ENCODE peak calls at places on chromosome 7, in six cellular contexts. U, F, Q, W, E and G are unnamed samples. For H3K36me3 and H3K4me1, the result is how much of the 10 kb centered on the place peaks cover.

GRCh38 chr7:36811807-36812206 is 87.5 kb upstream of the AOAH start:
- DNase-seq in U (no peak), F (no peak), Q (no peak), W (no peak), E (no peak), G (no peak)

GRCh38 chr7:157785021-157785441 is 448.2 kb downstream of the DNAJB6 start:
- DNase-seq in U (no peak), F (no peak), Q (no peak), W (no peak), E (peak), G (no peak)

GRCh38 chr7:86939197-86939814 is 120.1 kb downstream of the ELAPOR2 start:
- DNase-seq in U (no peak), F (no peak), Q (peak), W (no peak), E (no peak), G (peak)

GRCh38 chr7:133709036-133709880 is 417.9 kb upstream of the LRGUK start:
- DNase-seq in U (no peak), F (no peak), Q (no peak), W (no peak), E (no peak), G (no peak)

GRCh38 chr7:77439572-77439971 is 23.4 kb upstream of the GSAP start:
- DNase-seq in U (no peak), F (no peak), Q (peak), W (peak), E (no peak), G (no peak)

GRCh38 chr7:121437470-121437869 is 41.4 kb upstream of the FAM3C start:
- DNase-seq in U (no peak), F (no peak), Q (no peak), W (no peak), E (no peak), G (no peak)

GRCh38 chr7:46755120-46756034 is 826.5 kb downstream of the TNS3 start:
- DNase-seq in U (no peak), F (no peak), Q (no peak), W (no peak), E (no peak), G (no peak)

GRCh38 chr7:142581341-142581740 is 167.9 kb upstream of the PRSS1 start:
- DNase-seq in U (no peak), F (no peak), Q (no peak), W (no peak), E (no peak), G (no peak)

GRCh38 chr7:111772716-111773115 is 210.4 kb upstream of the IMMP2L start:
- DNase-seq in U (no peak), F (no peak), Q (no peak), W (no peak), E (no peak), G (no peak)

GRCh38 chr7:117951711-117952280 is 78.6 kb upstream of the CTTNBP2 start:
- DNase-seq in U (no peak), F (no peak), Q (no peak), W (no peak), E (no peak), G (no peak)

GRCh38 chr7:98913612-98914011 is 35.3 kb downstream of the TRRAP start:
- DNase-seq in U (no peak), F (no peak), Q (no peak), W (no peak), E (no peak), G (no peak)

GRCh38 chr7:146150153-146150552 is 33.6 kb downstream of the CNTNAP2 start:
- DNase-seq in U (no peak), F (no peak), Q (no peak), W (no peak), E (no peak), G (no peak)

GRCh38 chr7:47329320-47329926 is 252.5 kb downstream of the TNS3 start:
- DNase-seq in U (no peak), F (no peak), Q (no peak), W (no peak), E (peak), G (no peak)

GRCh38 chr7:25261545-25262135 is 33.4 kb upstream of the NPVF start:
- DNase-seq in U (no peak), F (no peak), Q (no peak), W (no peak), E (no peak), G (no peak)

GRCh38 chr7:46525876-46526275 is 604.8 kb upstream of the IGFBP3 start:
- DNase-seq in U (no peak), F (no peak), Q (no peak), W (no peak), E (no peak), G (no peak)

GRCh38 chr7:73307436-73307835 is 1.2 kb downstream of the NSUN5 start:
- DNase-seq in U (peak), F (no peak), Q (no peak), W (no peak), E (peak), G (no peak)

GRCh38 chr7:24718431-24718831 is 38.8 kb downstream of the GSDME start:
- DNase-seq in U (no peak), F (no peak), Q (no peak), W (no peak), E (peak), G (no peak)

GRCh38 chr7:142782922-142783900 is 12.4 kb downstream of the PRSS2 start:
- DNase-seq in U (peak), F (peak), Q (peak), W (peak), E (peak), G (peak)

GRCh38 chr7:45421826-45422225 is 152.3 kb upstream of the ADCY1 start:
- DNase-seq in U (no peak), F (no peak), Q (no peak), W (no peak), E (no peak), G (no peak)

GRCh38 chr7:77265666-77266065 is 66.0 kb upstream of the FGL2 start:
- DNase-seq in U (no peak), F (no peak), Q (no peak), W (no peak), E (no peak), G (no peak)

GRCh38 chr7:117148971-117149370 is 173.9 kb downstream of the WNT2 start:
- DNase-seq in U (no peak), F (no peak), Q (no peak), W (no peak), E (no peak), G (no peak)

GRCh38 chr7:17274551-17275245 is 23.8 kb upstream of the AHR start:
- DNase-seq in U (no peak), F (no peak), Q (no peak), W (no peak), E (no peak), G (no peak)

GRCh38 chr7:18895456-18895855 is 222.0 kb downstream of the TWIST1 start:
- DNase-seq in U (no peak), F (no peak), Q (no peak), W (no peak), E (no peak), G (no peak)

GRCh38 chr7:157475601-157476000 is 138.8 kb downstream of the DNAJB6 start:
- DNase-seq in U (peak), F (no peak), Q (no peak), W (peak), E (peak), G (no peak)

GRCh38 chr7:75716992-75717626 is 21.6 kb downstream of the HIP1 start:
- DNase-seq in U (no peak), F (no peak), Q (no peak), W (no peak), E (peak), G (no peak)

GRCh38 chr7:152366662-152367061 is 69.1 kb downstream of the KMT2C start:
- DNase-seq in U (no peak), F (peak), Q (no peak), W (peak), E (peak), G (no peak)

GRCh38 chr7:129383542-129384132 is 50.6 kb upstream of the STRIP2 start:
- DNase-seq in U (no peak), F (no peak), Q (no peak), W (no peak), E (no peak), G (no peak)

GRCh38 chr7:27235387-27236052 is 7.1 kb upstream of the EVX1 start:
- DNase-seq in U (peak), F (peak), Q (peak), W (peak), E (no peak), G (peak)
- TF ChIP-seq POLR2A in U (no peak), F (no peak), Q (peak), W (no peak), E (no peak), G (no peak)

DNA sequence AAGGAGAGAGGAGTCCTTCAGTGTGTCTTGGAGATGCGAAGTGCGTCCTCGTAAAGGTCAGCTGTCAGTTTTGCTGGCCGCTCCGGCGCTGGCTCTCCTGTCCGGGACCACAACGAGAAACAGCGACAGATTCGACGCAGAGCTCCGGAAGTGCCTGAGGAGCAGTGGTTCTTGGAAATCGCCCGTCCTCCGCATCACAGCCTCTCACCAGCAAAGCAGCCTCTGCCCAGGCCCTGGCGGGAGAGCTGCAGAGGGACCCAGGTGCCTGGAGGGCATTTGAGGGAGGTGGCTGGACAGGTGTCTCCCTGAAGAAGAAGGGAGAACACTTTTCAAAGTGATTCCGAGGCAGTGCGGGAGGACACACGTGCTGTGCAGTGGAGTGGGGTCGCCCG is 11.6 kb upstream of the AP5Z1 start:
- DNase-seq in U (no peak), F (no peak), Q (no peak), W (no peak), E (no peak), G (no peak)
- H3K36me3 ChIP-seq in U (half or more), F (under half), Q (under half), W (half or more), E (half or more), G (under half)

GRCh38 chr7:1452205-1452604 is 7.1 kb downstream of the MICALL2 start:
- DNase-seq in U (no peak), F (no peak), Q (peak), W (no peak), E (no peak), G (no peak)
- H3K4me1 ChIP-seq in U (half or more), F (under half), Q (under half), W (half or more), E (half or more), G (under half)

DNA sequence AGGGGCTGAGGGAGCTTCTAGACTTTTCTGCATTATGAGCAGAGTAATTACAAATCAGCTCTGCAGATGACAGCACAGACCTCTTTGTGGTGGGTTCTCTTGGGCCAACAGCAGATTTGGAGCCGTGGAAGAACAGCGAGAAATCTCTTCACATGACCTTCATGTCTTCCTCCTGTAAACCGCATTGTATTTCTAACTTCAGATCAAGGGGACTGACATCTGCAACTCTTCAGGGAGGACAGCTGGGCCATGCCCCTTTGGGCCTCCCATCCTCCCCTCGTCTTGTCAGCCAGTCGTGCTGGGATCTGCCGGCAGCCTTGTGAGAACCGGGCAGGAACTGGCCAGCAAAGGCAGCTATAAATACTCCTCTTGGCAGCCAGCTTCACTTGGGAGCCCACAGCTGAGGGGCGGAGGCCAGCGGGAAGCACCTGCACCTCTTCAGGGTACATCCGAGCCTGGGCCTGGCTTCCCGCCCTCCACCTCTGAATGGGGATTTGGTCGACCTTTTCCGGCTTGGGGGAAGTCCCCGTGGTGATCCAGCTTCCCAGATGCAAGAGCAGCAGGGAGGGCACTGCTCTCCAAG is 54.8 kb downstream of the STEAP1B start:
- DNase-seq in U (peak), F (peak), Q (peak), W (peak), E (peak), G (peak)
- TF ChIP-seq POLR2A in U (no peak), F (no peak), Q (no peak), W (no peak), E (no peak), G (no peak)

GRCh38 chr7:151129141-151129835 is 38.2 kb downstream of the GBX1 start:
- DNase-seq in U (no peak), F (no peak), Q (no peak), W (no peak), E (no peak), G (no peak)
- H3K36me3 ChIP-seq in U (half or more), F (under half), Q (under half), W (half or more), E (half or more), G (under half)

DNA sequence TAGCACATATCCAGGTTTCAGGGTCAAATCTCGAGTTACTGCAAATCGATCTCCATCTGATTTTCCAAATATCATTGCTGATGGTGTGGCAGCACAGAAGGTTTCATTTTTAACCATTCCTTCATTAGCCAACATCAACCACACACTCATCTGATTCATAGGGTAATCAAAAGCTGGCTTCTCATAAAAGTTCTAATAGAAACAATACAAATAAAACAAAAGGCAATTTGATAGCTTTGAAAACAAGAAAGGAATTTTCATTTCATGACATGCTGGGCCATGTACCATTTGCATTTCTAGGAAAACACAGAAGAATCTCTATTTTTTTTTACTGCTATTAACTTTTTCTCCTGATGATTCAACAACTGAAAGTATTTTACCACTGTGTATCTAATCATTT is 147.7 kb upstream of the SLC26A5 start:
- DNase-seq in U (no peak), F (no peak), Q (no peak), W (no peak), E (no peak), G (no peak)
- H3K4me1 ChIP-seq in U (under half), F (under half), Q (under half), W (under half), E (under half), G (under half)

DNA sequence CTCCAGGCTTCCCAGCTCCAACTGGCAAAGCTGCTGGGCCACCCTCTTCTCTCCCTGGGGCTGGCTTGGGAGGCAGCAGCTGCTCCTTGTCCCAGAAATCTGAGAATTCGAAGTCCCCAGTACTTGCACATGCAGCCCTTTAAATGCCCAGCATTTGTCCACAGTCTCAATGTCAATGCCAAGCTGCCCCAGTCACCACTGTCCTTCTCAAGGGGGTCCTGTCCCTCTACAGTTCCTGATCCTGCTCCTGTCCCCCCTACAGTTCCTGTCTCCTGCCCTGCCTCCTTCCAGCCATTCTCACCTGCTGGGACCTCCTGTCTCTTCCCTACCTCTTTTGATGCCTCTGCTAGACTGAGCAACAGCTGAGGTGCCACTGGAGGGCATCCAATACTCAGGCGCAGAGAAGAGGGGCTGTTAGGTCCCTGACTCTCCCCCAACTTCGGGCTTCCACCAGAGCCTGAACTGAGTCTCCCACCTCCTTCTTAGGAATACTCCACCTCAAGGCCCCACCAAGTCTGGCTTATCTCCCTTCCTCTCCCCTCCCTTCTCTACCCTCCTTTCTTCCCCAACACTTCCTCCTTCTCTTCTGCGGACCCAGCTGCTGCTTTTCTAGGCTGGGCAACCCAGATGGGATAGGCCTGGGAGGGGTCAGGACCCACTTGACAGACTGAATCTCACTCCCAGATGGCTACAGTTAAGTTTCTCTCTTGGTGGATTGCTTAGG is 4.7 kb upstream of the HOXA11 start:
- DNase-seq in U (no peak), F (peak), Q (peak), W (peak), E (no peak), G (no peak)
- TF ChIP-seq POLR2A in U (no peak), F (no peak), Q (no peak), W (no peak), E (no peak), G (no peak)

GRCh38 chr7:42932861-42933591 is 850 bp downstream of the MRPL32 start:
- DNase-seq in U (no peak), F (no peak), Q (no peak), W (peak), E (no peak), G (no peak)

GRCh38 chr7:42931447-42931833 is 534 bp downstream of the PSMA2 start:
- DNase-seq in U (no peak), F (no peak), Q (no peak), W (no peak), E (no peak), G (no peak)

GRCh38 chr7:42931834-42932651 is at the start of the genes MRPL32 and PSMA2:
- DNase-seq in U (peak), F (peak), Q (peak), W (peak), E (peak), G (peak)

GRCh38 chr7:42939457-42940240 is 7.5 kb downstream of the MRPL32 start:
- DNase-seq in U (no peak), F (no peak), Q (no peak), W (no peak), E (no peak), G (no peak)

DNA sequence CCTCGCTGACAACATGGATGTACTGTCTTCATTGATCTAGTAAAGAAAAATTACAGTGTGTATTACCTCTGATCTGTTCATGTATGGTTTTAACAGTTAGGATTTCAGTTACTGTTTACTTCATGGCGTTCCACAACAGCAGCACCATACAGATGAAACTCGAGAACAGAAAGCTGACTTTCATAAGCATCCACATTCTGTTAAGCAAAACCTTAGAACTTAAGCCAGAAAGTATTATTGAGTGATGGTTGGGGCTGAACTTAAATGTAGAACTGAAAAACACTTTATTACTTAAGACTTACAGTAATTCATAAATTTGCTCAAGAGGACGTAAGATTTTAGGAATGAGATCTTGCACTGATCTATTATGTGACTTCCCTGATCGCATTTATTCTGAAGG is 3.7 kb downstream of the MRPL32 start:
- DNase-seq in U (no peak), F (no peak), Q (no peak), W (no peak), E (no peak), G (no peak)
- H3K36me3 ChIP-seq in U (half or more), F (under half), Q (under half), W (half or more), E (under half), G (under half)